ENCODE peak calls at places on chromosome 4, in seven cellular contexts. X is neuronal stem cell, B is mesendoderm, U is IMR-90, N is H1, K is mesenchymal stem cell, Z is trophoblast cell. L is an unnamed sample.

GRCh38 chr4:94538229-94538628 is 86.5 kb downstream of the PDLIM5 start:
- DNase-seq in X (no peak), B (no peak), U (no peak), N (no peak), K (no peak), Z (no peak), L (no peak)

GRCh38 chr4:156931267-156931666 is 40.3 kb downstream of the PDGFC start:
- DNase-seq in X (no peak), B (no peak), U (peak), N (no peak), K (peak), Z (peak), L (no peak)

GRCh38 chr4:2073808-2074481 is 14.8 kb downstream of the NAT8L start:
- DNase-seq in X (no peak), B (no peak), U (no peak), N (no peak), K (no peak), Z (no peak), L (peak)

GRCh38 chr4:112153222-112153791 is 8.1 kb downstream of the FAM241A start:
- DNase-seq in X (no peak), B (peak), U (no peak), N (no peak), K (no peak), Z (no peak), L (no peak)

GRCh38 chr4:1348014-1348513 is 1.1 kb downstream of the UVSSA start:
- DNase-seq in X (no peak), B (no peak), U (no peak), N (no peak), K (no peak), Z (no peak), L (no peak)

GRCh38 chr4:88456757-88457306 is at the start of gene HERC5:
- DNase-seq in X (peak), B (peak), U (peak), N (peak), K (peak), Z (peak), L (peak)

GRCh38 chr4:109127866-109128265 is 174.6 kb downstream of the COL25A1 start:
- DNase-seq in X (no peak), B (peak), U (no peak), N (no peak), K (no peak), Z (no peak), L (no peak)

GRCh38 chr4:75142377-75142776 is 209.5 kb downstream of the PARM1 start:
- DNase-seq in X (no peak), B (no peak), U (peak), N (no peak), K (peak), Z (no peak), L (no peak)

GRCh38 chr4:158775091-158775651 is 6.3 kb downstream of the FNIP2 start:
- DNase-seq in X (no peak), B (no peak), U (peak), N (no peak), K (peak), Z (no peak), L (no peak)

DNA sequence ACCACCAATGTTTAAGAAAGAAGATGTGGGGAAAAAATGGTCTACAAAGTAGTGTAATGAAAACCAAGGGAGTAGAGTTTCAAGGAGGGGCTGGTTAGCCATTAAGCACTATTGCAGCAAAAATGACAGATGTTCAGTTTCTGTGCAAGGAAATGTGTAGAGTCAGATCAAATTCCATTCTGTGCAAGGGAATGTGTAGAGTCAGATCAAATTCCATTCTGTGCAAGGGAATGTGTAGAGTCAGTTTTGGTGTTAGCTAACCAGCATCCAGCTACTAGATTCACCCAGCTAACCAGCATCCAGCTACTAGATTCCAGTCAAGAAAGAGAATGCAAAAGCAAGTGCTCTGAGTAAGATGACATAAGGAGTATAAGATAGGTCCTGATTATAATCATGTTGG is 208.8 kb downstream of the COX18 start:
- DNase-seq in X (no peak), B (no peak), U (no peak), N (no peak), K (peak), Z (peak), L (no peak)
- H2BK5ac ChIP-seq in X (no peak), B (no peak), U (no peak), N (no peak), K (no peak), Z (no peak), L (no peak)

DNA sequence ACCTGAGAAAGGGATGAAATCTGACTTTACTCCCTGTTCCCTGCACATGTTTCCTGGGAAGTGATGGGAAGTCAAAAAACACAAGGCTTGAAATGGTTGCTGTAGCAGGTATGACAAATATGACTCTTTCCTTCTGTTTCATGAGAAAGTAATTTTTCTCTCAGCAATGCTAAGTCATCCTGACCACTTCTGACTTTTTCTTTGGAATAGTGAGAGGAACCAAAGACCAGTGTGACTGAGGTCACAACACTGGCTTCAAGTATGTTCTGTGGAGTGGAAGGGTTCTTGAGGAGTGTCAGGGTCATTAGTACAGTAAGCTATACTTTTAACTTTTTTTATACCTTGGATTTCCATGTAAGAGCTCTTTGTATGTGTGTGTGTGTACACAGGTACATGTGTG is 225.3 kb downstream of the PPP3CA start:
- DNase-seq in X (no peak), B (no peak), U (no peak), N (no peak), K (no peak), Z (no peak), L (no peak)
- H3K4me2 ChIP-seq in X (no peak), B (no peak), U (no peak), N (no peak), K (no peak), Z (no peak), L (no peak)

GRCh38 chr4:81531410-81531809 is 59.7 kb upstream of the RASGEF1B start:
- DNase-seq in X (no peak), B (peak), U (no peak), N (no peak), K (no peak), Z (peak), L (no peak)
- H2BK5ac ChIP-seq in X (no peak), B (no peak), U (no peak), N (no peak), K (no peak), Z (no peak), L (no peak)

GRCh38 chr4:171025323-171025722 is 787.9 kb upstream of the GALNTL6 start:
- DNase-seq in X (no peak), B (no peak), U (no peak), N (no peak), K (no peak), Z (no peak), L (no peak)

GRCh38 chr4:171024720-171025303 is 788.4 kb upstream of the GALNTL6 start:
- DNase-seq in X (no peak), B (no peak), U (no peak), N (no peak), K (no peak), Z (no peak), L (no peak)

GRCh38 chr4:171022698-171023378 is 790.4 kb upstream of the GALNTL6 start:
- DNase-seq in X (no peak), B (no peak), U (no peak), N (no peak), K (no peak), Z (no peak), L (no peak)

GRCh38 chr4:171031338-171031737 is 781.9 kb upstream of the GALNTL6 start:
- DNase-seq in X (no peak), B (no peak), U (no peak), N (no peak), K (no peak), Z (no peak), L (no peak)

GRCh38 chr4:171025776-171026175 is 787.4 kb upstream of the GALNTL6 start:
- DNase-seq in X (no peak), B (no peak), U (no peak), N (no peak), K (peak), Z (no peak), L (no peak)
- H3K4me2 ChIP-seq in X (no peak), B (no peak), U (no peak), N (no peak), K (no peak), Z (no peak), L (no peak)

GRCh38 chr4:139720806-139721205 is 55.2 kb downstream of the MGST2 start:
- DNase-seq in X (no peak), B (no peak), U (peak), N (no peak), K (peak), Z (peak), L (no peak)
- H2BK5ac ChIP-seq in X (no peak), B (no peak), U (no peak), N (no peak), K (no peak), Z (no peak), L (no peak)

GRCh38 chr4:69057620-69058409 is 38.5 kb upstream of the UGT2B7 start:
- DNase-seq in X (peak), B (peak), U (peak), N (no peak), K (peak), Z (no peak), L (peak)
- H3K4me2 ChIP-seq in X (no peak), B (no peak), U (peak), N (peak), K (peak), Z (no peak), L (peak)

GRCh38 chr4:78092850-78093249 is 35.7 kb downstream of the FRAS1 start:
- DNase-seq in X (peak), B (peak), U (no peak), N (no peak), K (no peak), Z (peak), L (no peak)

GRCh38 chr4:78091534-78091933 is 34.4 kb downstream of the FRAS1 start:
- DNase-seq in X (no peak), B (no peak), U (no peak), N (no peak), K (no peak), Z (no peak), L (no peak)
- H2BK5ac ChIP-seq in X (no peak), B (no peak), U (no peak), N (peak), K (no peak), Z (no peak), L (no peak)

L was measured in H9.